ENCODE peak calls at places on chromosomes 5 and 9, in nine cellular contexts. S is CD8-positive, alpha-beta T cell; J is heart right ventricle; X is IMR-90; E is right lobe of liver; D is pancreas; K is lung; C is AG04450; T is colonic mucosa. I is an unnamed sample.

GRCh38 chr9:124721109-124721850 is 49.8 kb downstream of the NR6A1 start:
- DNase-seq in S (no peak), J (no peak), X (peak; percentile 64), E (no peak), D (no peak), K (no peak), C (no peak), T (no peak), I (no peak)

GRCh38 chr5:150658121-150658520 is 2.9 kb upstream of the MYOZ3 start:
- DNase-seq in S (no peak), J (no peak), X (no peak), E (peak; percentile 50), D (no peak), K (no peak), C (no peak), T (no peak), I (no peak)

GRCh38 chr9:127979333-127980055 is 1.3 kb downstream of the EEIG1 start:
- DNase-seq in S (no peak), J (no peak), X (peak; percentile 29), E (peak; percentile 76), D (peak; percentile 91), K (peak; percentile 50), C (no peak), T (peak; percentile 76), I (no peak)

GRCh38 chr9:128304971-128305288 is 17.3 kb downstream of the TRUB2 start:
- DNase-seq in S (no peak), J (no peak), X (peak; percentile 56), E (no peak), D (no peak), K (no peak), C (no peak), T (no peak), I (no peak)

GRCh38 chr9:137298401-137298982 is 3.6 kb downstream of the NRARP start:
- DNase-seq in S (no peak), J (peak; percentile 55), X (no peak), E (no peak), D (peak; percentile 73), K (no peak), C (no peak), T (peak; percentile 84), I (no peak)

GRCh38 chr5:35029333-35029732 is 18.4 kb downstream of the AGXT2 start:
- DNase-seq in S (no peak), J (no peak), X (peak; percentile 91), E (no peak), D (no peak), K (no peak), C (no peak), T (no peak), I (no peak)

GRCh38 chr5:30279237-30279636 is 914.2 kb upstream of the CDH6 start:
- DNase-seq in S (no peak), J (no peak), X (peak; percentile 4), E (no peak), D (no peak), K (no peak), C (no peak), T (no peak), I (no peak)

GRCh38 chr5:142316051-142316450 is 8.8 kb downstream of the SPRY4 start:
- DNase-seq in S (no peak), J (no peak), X (peak; percentile 67), E (no peak), D (no peak), K (no peak), C (no peak), T (no peak), I (no peak)

GRCh38 chr5:150590979-150591411 is 49.5 kb upstream of the SYNPO start:
- DNase-seq in S (no peak), J (peak; percentile 64), X (no peak), E (no peak), D (peak; percentile 43), K (no peak), C (no peak), T (no peak), I (no peak)

GRCh38 chr5:56506586-56506985 is 273.5 kb upstream of the ANKRD55 start:
- DNase-seq in S (no peak), J (no peak), X (peak; percentile 35), E (no peak), D (no peak), K (no peak), C (no peak), T (no peak), I (no peak)

GRCh38 chr5:50655067-50655809 is 11.2 kb upstream of the PARP8 start:
- DNase-seq in S (no peak), J (no peak), X (no peak), E (no peak), D (no peak), K (no peak), C (no peak), T (no peak), I (no peak)

GRCh38 chr9:94915476-94916450 is 189.3 kb downstream of the AOPEP start:
- DNase-seq in S (no peak), J (no peak), X (no peak), E (no peak), D (no peak), K (no peak), C (no peak), T (peak; percentile 15), I (no peak)

GRCh38 chr9:137066096-137066861 is 4.1 kb downstream of the SAPCD2 start:
- DNase-seq in S (no peak), J (no peak), X (no peak), E (no peak), D (peak; percentile 81), K (no peak), C (no peak), T (no peak), I (no peak)

GRCh38 chr5:16679198-16679597 is 62.4 kb upstream of the RETREG1 start:
- DNase-seq in S (no peak), J (no peak), X (no peak), E (no peak), D (no peak), K (no peak), C (no peak), T (no peak), I (no peak)

GRCh38 chr9:33446507-33447403 is 638 bp downstream of the AQP3 start:
- DNase-seq in S (peak; percentile 61), J (no peak), X (peak; percentile 72), E (peak; percentile 94), D (no peak), K (peak; percentile 74), C (peak; percentile 10), T (peak; percentile 58), I (peak; percentile 49)

GRCh38 chr5:133425183-133425582 is 187.2 kb downstream of the FSTL4 start:
- DNase-seq in S (no peak), J (no peak), X (no peak), E (no peak), D (no peak), K (no peak), C (no peak), T (no peak), I (no peak)

GRCh38 chr5:159773062-159773924 is 143.0 kb upstream of the ADRA1B start:
- DNase-seq in S (peak; percentile 56), J (peak; percentile 77), X (peak; percentile 90), E (peak; percentile 47), D (peak; percentile 63), K (peak; percentile 52), C (peak; percentile 46), T (peak; percentile 30), I (peak; percentile 28)
- H3K27me3 ChIP-seq in S (no peaks in the 10 kb centered on the region), J (no peaks in the 10 kb centered on the region), X (no peaks in the 10 kb centered on the region), E (no peaks in the 10 kb centered on the region), D (no peaks in the 10 kb centered on the region), K (peaks cover 2% of the 10 kb centered on the region), C (no peaks in the 10 kb centered on the region), T (no peaks in the 10 kb centered on the region), I (peaks cover 13% of the 10 kb centered on the region)

GRCh38 chr5:98349251-98349989 is 424.0 kb upstream of the RGMB start:
- DNase-seq in S (no peak), J (no peak), X (peak; percentile 86), E (no peak), D (no peak), K (no peak), C (no peak), T (no peak), I (no peak)
- TF ChIP-seq CTCF in S (no peak), J (peak; percentile 13), X (peak; percentile 83), E (no peak), D (no peak), K (no peak), C (peak; percentile 61), T (no peak), I (no peak)

GRCh38 chr5:1851290-1851934 is 31.3 kb downstream of the IRX4 start:
- DNase-seq in S (no peak), J (no peak), X (no peak), E (no peak), D (peak; percentile 42), K (no peak), C (no peak), T (no peak), I (no peak)

GRCh38 chr5:1852324-1852947 is 30.3 kb downstream of the IRX4 start:
- DNase-seq in S (no peak), J (no peak), X (no peak), E (no peak), D (peak; percentile 53), K (no peak), C (no peak), T (no peak), I (no peak)

GRCh38 chr5:1853531-1853930 is 29.2 kb downstream of the IRX4 start:
- DNase-seq in S (no peak), J (no peak), X (no peak), E (no peak), D (peak; percentile 21), K (no peak), C (no peak), T (no peak), I (no peak)

GRCh38 chr5:1847611-1848010 is 35.1 kb downstream of the IRX4 start:
- DNase-seq in S (no peak), J (no peak), X (no peak), E (no peak), D (peak; percentile 26), K (no peak), C (no peak), T (no peak), I (no peak)

GRCh38 chr5:1850324-1851154 is 32.2 kb downstream of the IRX4 start:
- DNase-seq in S (no peak), J (no peak), X (no peak), E (no peak), D (peak; percentile 32), K (no peak), C (no peak), T (no peak), I (no peak)
- H3K27me3 ChIP-seq in S (peaks cover 5% of the 10 kb centered on the region), J (peaks cover 42% of the 10 kb centered on the region), X (peaks cover 69% of the 10 kb centered on the region), E (peaks cover 4% of the 10 kb centered on the region), D (no peaks in the 10 kb centered on the region), K (peaks cover 12% of the 10 kb centered on the region), C (peaks cover 49% of the 10 kb centered on the region), T (peaks cover 8% of the 10 kb centered on the region), I (peaks cover 45% of the 10 kb centered on the region)

GRCh38 chr9:84575705-84576104 is 93.8 kb upstream of the NTRK2 start:
- DNase-seq in S (no peak), J (no peak), X (no peak), E (no peak), D (no peak), K (no peak), C (no peak), T (no peak), I (no peak)

GRCh38 chr9:84567776-84568175 is 101.8 kb upstream of the NTRK2 start:
- DNase-seq in S (no peak), J (no peak), X (no peak), E (no peak), D (no peak), K (no peak), C (no peak), T (no peak), I (no peak)

GRCh38 chr9:84570482-84571154 is 98.9 kb upstream of the NTRK2 start:
- DNase-seq in S (no peak), J (no peak), X (no peak), E (no peak), D (no peak), K (no peak), C (no peak), T (no peak), I (no peak)

GRCh38 chr9:84573098-84573497 is 96.4 kb upstream of the NTRK2 start:
- DNase-seq in S (no peak), J (no peak), X (no peak), E (no peak), D (no peak), K (no peak), C (no peak), T (no peak), I (no peak)
- TF ChIP-seq CTCF in S (no peak), J (no peak), X (no peak), E (no peak), D (no peak), K (no peak), C (no peak), T (no peak), I (no peak)